ENCODE peak calls at places on chromosome 11, in four cellular contexts. G is AML-193, R is H54, W is T-helper 17 cell. O is an unnamed sample.

GRCh38 chr11:8006349-8006977 is 19.3 kb downstream of the EIF3F start:
- DNase-seq in R (peak; percentile 73), W (no peak), G (peak; percentile 24), O (peak; percentile 59)

GRCh38 chr11:36684840-36685800 is 87.1 kb upstream of the RAG2 start:
- DNase-seq in W (no peak), G (no peak), R (no peak), O (no peak)

GRCh38 chr11:68273056-68273738 is 1.4 kb upstream of the C11orf24 start:
- DNase-seq in W (no peak), G (no peak), R (no peak), O (no peak)

GRCh38 chr11:119366690-119367620 is 14.5 kb downstream of the USP2 start:
- DNase-seq in W (no peak), G (no peak), R (no peak), O (no peak)

GRCh38 chr11:131943296-131943695 is 572.9 kb downstream of the NTM start:
- DNase-seq in W (no peak), R (no peak), G (no peak), O (no peak)

GRCh38 chr11:69167916-69168691 is 12.4 kb downstream of the SMIM38 start:
- DNase-seq in R (no peak), G (no peak), W (no peak), O (no peak)

GRCh38 chr11:75150879-75151278 is at the start of gene SLCO2B1:
- DNase-seq in R (no peak), G (no peak), W (no peak), O (no peak)

GRCh38 chr11:79244175-79244804 is 196.5 kb downstream of the TENM4 start:
- DNase-seq in W (no peak), R (peak; percentile 73), G (no peak), O (peak; percentile 1)

GRCh38 chr11:58934945-58935513 is 4.3 kb upstream of the GLYATL1 start:
- DNase-seq in G (no peak), W (no peak), R (no peak), O (no peak)

O was measured in HS-27A.